ENCODE peak calls at places on chromosomes 1 and 21, in ten cellular contexts. Z is MV-4-11; C is HFFc6; H is transverse colon; B is stimulated activated CD4-positive, alpha-beta T cell treated with anti-CD3 and anti-CD28 coated beads, Interleukin-12 subunit alpha, Interleukin-12 subunit beta, amount 100 ng/mL, for 24 hours; I is breast epithelium; U is T follicular helper cell; G is EL; N is NCI-H1694; X is type B pancreatic cell. F is an unnamed sample.

GRCh38 chr21:34635307-34635706 is 20.4 kb upstream of the RCAN1 start:
- DNase-seq in U (no peak), Z (no peak), C (no peak), B (no peak), H (no peak), N (no peak), I (no peak), G (no peak), X (no peak), F (no peak)

GRCh38 chr1:156591432-156592157 is at the start of gene NAXE:
- DNase-seq in H (peak; percentile 82), C (peak; percentile 55), I (peak; percentile 45), Z (peak; percentile 35), U (peak; percentile 51), G (peak; percentile 77), B (no peak), N (peak; percentile 37), X (peak; percentile 80), F (peak; percentile 76)

GRCh38 chr1:203250936-203251335 is 21.5 kb upstream of the CHIT1 start:
- DNase-seq in C (no peak), U (no peak), X (no peak), Z (no peak), B (no peak), I (no peak), G (no peak), H (no peak), N (no peak), F (no peak)

GRCh38 chr1:24199291-24199900 is 12.3 kb upstream of the IFNLR1 start:
- DNase-seq in H (peak; percentile 76), N (peak; percentile 52), C (peak; percentile 41), I (peak; percentile 40), Z (peak; percentile 37), G (peak; percentile 65), X (peak; percentile 77), B (peak; percentile 38), U (peak; percentile 66), F (peak; percentile 78)

GRCh38 chr1:10918531-10918930 is 93.9 kb upstream of the TARDBP start:
- DNase-seq in H (no peak), I (no peak), C (no peak), G (peak; percentile 33), Z (peak; percentile 27), X (no peak), U (no peak), N (no peak), B (no peak), F (peak; percentile 63)

GRCh38 chr1:2604156-2604853 is 17.7 kb downstream of the PRXL2B start:
- DNase-seq in B (no peak), C (no peak), Z (no peak), G (no peak), I (no peak), U (no peak), H (no peak), N (no peak), X (peak; percentile 64), F (no peak)

GRCh38 chr1:177798614-177799013 is 171.2 kb downstream of the SEC16B start:
- DNase-seq in N (no peak), X (no peak), C (no peak), G (no peak), H (no peak), I (no peak), Z (no peak), U (no peak), B (no peak), F (no peak)

GRCh38 chr21:39802226-39802625 is 57.2 kb downstream of the IGSF5 start:
- DNase-seq in B (no peak), C (no peak), G (no peak), U (no peak), Z (no peak), I (no peak), H (no peak), X (no peak), N (no peak), F (no peak)